ENCODE peak calls at places on chromosomes 13 and 19, in four cellular contexts. O, J, D and M are unnamed samples.

GRCh38 chr13:110448230-110448629 is 113.3 kb downstream of the RAB20 start:
- DNase-seq in O (no peak), D (no peak), J (no peak), M (no peak)

GRCh38 chr19:48874309-48875135 is 2.3 kb downstream of the PPP1R15A start:
- DNase-seq in J (peak; percentile 38), O (peak; percentile 88), D (no peak), M (no peak)

GRCh38 chr19:48010932-48011758 is 16.7 kb downstream of the ELSPBP1 start:
- DNase-seq in D (no peak), O (no peak), J (no peak), M (no peak)

GRCh38 chr13:73647417-73647816 is 486.8 kb downstream of the KLF12 start:
- DNase-seq in D (no peak), O (no peak), J (no peak), M (no peak)

GRCh38 chr19:38417544-38418506 is 8.2 kb downstream of the RASGRP4 start:
- DNase-seq in O (peak; percentile 83), J (peak; percentile 86), D (no peak), M (peak; percentile 58)

GRCh38 chr13:79870766-79871165 is 389.8 kb downstream of the NDFIP2 start:
- DNase-seq in O (no peak), J (no peak), D (no peak), M (no peak)

GRCh38 chr13:77384999-77385398 is 58.1 kb upstream of the MYCBP2 start:
- DNase-seq in O (no peak), D (no peak), J (no peak), M (no peak)

GRCh38 chr19:1232652-1233360 is 5.0 kb downstream of the CBARP start:
- DNase-seq in O (no peak), D (no peak), J (no peak), M (peak; percentile 21)

GRCh38 chr13:40388617-40389016 is 277.8 kb downstream of the FOXO1 start:
- DNase-seq in J (no peak), D (peak; percentile 70), O (no peak), M (peak; percentile 32)

GRCh38 chr19:31111741-31112140 is 237.5 kb downstream of the TSHZ3 start:
- DNase-seq in J (no peak), O (no peak), D (no peak), M (no peak)

GRCh38 chr19:31113250-31113685 is 236.0 kb downstream of the TSHZ3 start:
- DNase-seq in D (no peak), J (no peak), O (no peak), M (no peak)

GRCh38 chr19:31118292-31118925 is 230.8 kb downstream of the TSHZ3 start:
- DNase-seq in D (no peak), O (no peak), J (no peak), M (no peak)

GRCh38 chr19:31112158-31112557 is 237.1 kb downstream of the TSHZ3 start:
- DNase-seq in O (no peak), D (no peak), J (no peak), M (no peak)

GRCh38 chr19:31114585-31114984 is 234.7 kb downstream of the TSHZ3 start:
- DNase-seq in D (no peak), J (no peak), O (no peak), M (no peak)
- TF ChIP-seq SPI1 in D (no peak), J (no peak), O (no peak), M (no peak)

DNA sequence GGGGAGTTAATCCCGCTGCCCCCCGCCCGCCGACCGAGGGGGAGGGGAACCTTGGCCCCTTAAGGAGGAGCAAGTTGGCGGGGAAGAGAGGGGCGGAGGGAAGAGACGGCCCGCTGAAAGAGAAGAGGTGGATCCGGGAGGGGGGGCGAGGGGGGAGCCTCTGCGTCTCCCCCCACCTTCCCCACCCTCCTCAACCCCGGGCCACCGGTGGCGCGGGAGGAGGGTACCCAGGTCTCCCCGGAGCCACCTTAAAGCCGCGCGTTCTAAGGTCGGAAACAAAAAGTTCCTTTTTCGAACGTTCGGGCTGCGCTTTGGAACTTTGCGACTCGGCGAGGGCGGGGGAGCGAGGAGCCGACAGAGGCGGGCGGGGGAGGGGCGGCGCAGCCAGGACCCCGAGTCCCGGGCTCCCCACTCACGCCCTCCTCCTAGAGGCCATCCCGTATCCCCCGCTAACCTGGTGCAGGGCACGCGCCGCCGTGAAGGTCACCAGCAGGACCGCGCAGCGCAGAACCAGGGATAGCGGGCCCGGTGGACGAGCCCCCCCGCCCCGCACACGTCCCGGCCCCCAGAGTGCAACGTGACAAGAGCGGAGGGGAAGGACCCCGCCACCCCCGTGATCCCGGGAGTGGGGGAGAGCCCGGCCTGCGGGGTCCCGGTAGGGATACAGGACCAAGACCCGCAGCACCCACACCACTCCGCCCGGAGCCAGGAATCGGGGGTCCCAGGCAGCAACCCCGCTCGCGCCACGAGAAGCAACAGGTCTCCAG is 662 bp downstream of the ERF start:
- DNase-seq in D (no peak), O (peak; percentile 67), J (peak; percentile 81), M (peak; percentile 65)
- TF ChIP-seq POLR2AphosphoS5 in D (no peak), O (peak; percentile 9), J (peak; percentile 44), M (no peak)

GRCh38 chr19:34145741-34146202 is 26.5 kb upstream of the LSM14A start:
- DNase-seq in O (no peak), D (no peak), J (peak; percentile 66), M (no peak)
- TF ChIP-seq SPI1 in O (no peak), D (no peak), J (no peak), M (no peak)

GRCh38 chr19:51807111-51807701 is 12.2 kb downstream of the FPR3 start:
- DNase-seq in J (peak; percentile 55), O (no peak), D (no peak), M (no peak)
- TF ChIP-seq POLR2AphosphoS5 in J (no peak), O (no peak), D (no peak), M (no peak)

GRCh38 chr13:109362606-109363005 is 423.8 kb downstream of the IRS2 start:
- DNase-seq in D (no peak), J (no peak), O (no peak), M (no peak)

GRCh38 chr13:109366521-109366920 is 419.9 kb downstream of the IRS2 start:
- DNase-seq in O (no peak), J (no peak), D (no peak), M (no peak)

GRCh38 chr13:109357751-109358150 is 428.6 kb downstream of the IRS2 start:
- DNase-seq in J (no peak), O (no peak), D (no peak), M (no peak)

GRCh38 chr13:109363431-109363830 is 423.0 kb downstream of the IRS2 start:
- DNase-seq in J (no peak), D (no peak), O (no peak), M (no peak)

GRCh38 chr13:109361562-109361961 is 424.8 kb downstream of the IRS2 start:
- DNase-seq in J (no peak), O (peak; percentile 41), D (no peak), M (no peak)
- TF ChIP-seq SPI1 in J (no peak), O (peak; percentile 43), D (no peak), M (no peak)

DNA sequence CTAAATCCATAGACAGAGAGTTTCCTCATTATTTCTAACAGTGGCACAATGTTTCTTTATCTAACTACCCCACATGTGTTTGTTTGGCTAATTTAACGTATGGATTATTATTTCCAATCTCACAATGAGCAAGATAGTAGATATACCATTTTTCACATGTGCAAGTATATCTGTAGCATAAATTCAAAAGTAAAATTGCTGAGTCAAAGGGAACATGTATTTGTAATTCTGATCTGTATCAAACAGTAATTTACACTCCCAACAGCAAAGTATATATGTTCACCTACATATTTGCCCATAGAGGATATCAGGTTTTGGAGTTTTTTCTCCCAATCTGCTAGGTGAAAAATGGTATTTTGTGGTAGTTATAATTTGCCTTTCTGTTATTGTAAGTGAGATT is 18.4 kb downstream of the MAST1 start:
- DNase-seq in O (no peak), D (no peak), J (no peak), M (no peak)
- TF ChIP-seq POLR2AphosphoS5 in O (no peak), D (no peak), J (no peak), M (no peak)

GRCh38 chr19:11363881-11364280 is 8.6 kb downstream of the PLPPR2 start:
- DNase-seq in J (no peak), D (no peak), O (no peak), M (no peak)

GRCh38 chr19:11359421-11359820 is 4.2 kb downstream of the PLPPR2 start:
- DNase-seq in D (no peak), O (no peak), J (no peak), M (no peak)

GRCh38 chr19:11361771-11362731 is 6.8 kb downstream of the PLPPR2 start:
- DNase-seq in J (no peak), D (no peak), O (no peak), M (no peak)

GRCh38 chr19:11364296-11364904 is 9.2 kb downstream of the PLPPR2 start:
- DNase-seq in D (no peak), J (no peak), O (no peak), M (no peak)

DNA sequence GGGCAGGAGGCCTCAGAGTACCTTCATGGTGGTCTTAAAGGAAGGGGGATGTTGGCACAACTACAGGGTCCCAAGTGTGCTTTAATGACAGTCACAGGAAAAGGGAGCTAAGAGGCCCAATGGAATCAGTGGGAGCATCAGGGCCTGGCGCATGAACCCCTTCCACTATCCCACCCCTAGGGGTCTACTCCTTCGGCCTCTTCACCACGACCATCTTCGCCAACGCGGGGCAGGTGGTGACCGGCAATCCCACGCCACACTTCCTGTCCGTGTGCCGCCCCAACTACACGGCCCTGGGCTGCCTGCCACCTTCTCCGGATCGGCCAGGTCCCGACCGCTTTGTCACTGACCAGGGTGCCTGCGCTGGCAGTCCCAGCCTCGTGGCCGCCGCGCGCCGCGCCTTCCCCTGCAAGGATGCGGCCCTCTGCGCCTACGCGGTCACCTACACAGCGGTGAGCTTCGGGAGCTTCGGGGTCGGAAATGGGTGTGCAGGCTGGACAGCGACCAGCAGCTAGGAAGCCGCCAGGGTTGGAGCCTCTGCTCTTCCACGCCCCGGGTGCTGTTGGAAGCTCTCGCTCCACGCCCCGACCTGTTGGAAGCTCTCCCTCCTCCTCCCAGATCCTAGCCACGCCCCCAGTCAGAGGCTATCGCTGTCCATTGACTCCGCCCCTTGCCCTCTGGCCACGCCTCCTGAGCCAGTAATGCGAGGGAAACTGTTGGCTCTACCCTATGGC is 6.0 kb downstream of the PLPPR2 start:
- DNase-seq in D (no peak), J (peak; percentile 93), O (no peak), M (no peak)
- TF ChIP-seq SPI1 in D (no peak), J (no peak), O (no peak), M (no peak)

DNA sequence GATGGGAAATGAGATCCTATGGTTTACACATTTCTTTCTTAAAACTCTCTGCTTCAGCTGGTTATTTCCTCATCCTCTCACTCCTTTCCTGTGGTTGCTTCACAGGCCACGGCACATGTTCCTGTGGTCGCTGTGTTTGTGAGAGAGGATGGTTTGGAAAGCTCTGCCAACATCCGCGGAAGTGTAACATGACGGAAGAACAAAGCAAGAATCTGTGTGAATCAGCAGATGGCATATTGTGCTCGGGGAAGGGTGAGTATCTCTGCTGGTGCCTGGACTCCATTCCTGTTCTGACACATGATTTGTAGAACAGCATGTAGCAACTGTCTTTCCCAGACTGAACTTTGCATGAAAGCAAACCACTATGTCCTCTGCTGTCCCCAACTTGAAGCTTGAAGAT is 254.2 kb downstream of the ITGBL1 start:
- DNase-seq in J (no peak), D (no peak), O (peak; percentile 57), M (no peak)
- TF ChIP-seq POLR2AphosphoS5 in J (no peak), D (no peak), O (peak; percentile 89), M (no peak)

GRCh38 chr13:113586661-113587479 is 2.3 kb downstream of the TFDP1 start:
- DNase-seq in O (no peak), J (no peak), D (no peak), M (no peak)
- TF ChIP-seq SPI1 in O (no peak), J (no peak), D (no peak), M (no peak)